ENCODE peak calls at places on chromosomes 12 and 14, in six cellular contexts. I is choroid plexus epithelial cell, Z is IMR-90, P is left lung, W is left ventricle myocardium inferior, C is fibroblast of the aortic adventitia. M is an unnamed sample.

GRCh38 chr12:57657744-57658143 is 24.7 kb upstream of the B4GALNT1 start:
- DNase-seq in I (peak), Z (peak), P (no peak), W (no peak), C (peak), M (no peak)

GRCh38 chr12:107450541-107450940 is 235.1 kb upstream of the PWP1 start:
- DNase-seq in I (no peak), Z (no peak), P (no peak), W (no peak), C (no peak), M (no peak)

GRCh38 chr12:1117970-1118563 is 127.0 kb downstream of the ERC1 start:
- DNase-seq in I (peak), Z (peak), P (peak), W (peak), C (peak), M (no peak)

GRCh38 chr14:87494010-87494409 is 499.0 kb downstream of the GALC start:
- DNase-seq in I (no peak), Z (no peak), P (no peak), W (no peak), C (no peak), M (no peak)

GRCh38 chr14:79373451-79373850 is 837.9 kb downstream of the DIO2 start:
- DNase-seq in I (no peak), Z (no peak), P (no peak), W (no peak), C (no peak), M (no peak)

GRCh38 chr12:92570056-92570753 is 132.6 kb upstream of the PLEKHG7 start:
- DNase-seq in I (peak), Z (peak), P (no peak), W (no peak), C (peak), M (no peak)

GRCh38 chr14:93733646-93734045 is 54.6 kb downstream of the PRIMA1 start:
- DNase-seq in I (no peak), Z (no peak), P (no peak), W (no peak), C (no peak), M (no peak)

GRCh38 chr12:75437564-75437963 is 43.0 kb upstream of the GLIPR1 start:
- DNase-seq in I (peak), Z (peak), P (no peak), W (no peak), C (peak), M (no peak)

GRCh38 chr12:2963760-2964292 is 4.6 kb downstream of the TEAD4 start:
- DNase-seq in I (peak), Z (peak), P (no peak), W (peak), C (peak), M (no peak)

GRCh38 chr14:61187642-61187905 is 93.6 kb downstream of the TMEM30B start:
- DNase-seq in I (no peak), Z (no peak), P (no peak), W (no peak), C (no peak), M (no peak)

GRCh38 chr14:22047105-22047504 is 373.5 kb upstream of the OR4E1 start:
- DNase-seq in I (peak), Z (no peak), P (no peak), W (no peak), C (no peak), M (no peak)

GRCh38 chr14:99574099-99574880 is 29.7 kb downstream of the CCDC85C start:
- DNase-seq in I (peak), Z (peak), P (peak), W (peak), C (peak), M (no peak)

GRCh38 chr12:5242440-5242839 is 189.5 kb upstream of the NTF3 start:
- DNase-seq in I (no peak), Z (no peak), P (no peak), W (no peak), C (no peak), M (no peak)

GRCh38 chr14:74347096-74347794 is 1.0 kb upstream of the VRTN start:
- DNase-seq in I (no peak), Z (no peak), P (no peak), W (no peak), C (no peak), M (peak)

GRCh38 chr14:100072783-100073346 is 7.6 kb downstream of the EVL start:
- DNase-seq in I (peak), Z (no peak), P (peak), W (no peak), C (no peak), M (peak)

GRCh38 chr12:87967871-87968270 is 61.3 kb downstream of the C12orf50 start:
- DNase-seq in I (peak), Z (no peak), P (no peak), W (no peak), C (no peak), M (no peak)

GRCh38 chr12:98823012-98823411 is 177.9 kb downstream of the APAF1 start:
- DNase-seq in I (no peak), Z (no peak), P (no peak), W (no peak), C (no peak), M (no peak)

GRCh38 chr12:114625294-114625851 is 58.6 kb downstream of the TBX3 start:
- DNase-seq in I (peak), Z (peak), P (no peak), W (no peak), C (peak), M (no peak)

GRCh38 chr14:76957224-76957881 is 71.2 kb downstream of the IRF2BPL start:
- DNase-seq in I (no peak), Z (no peak), P (no peak), W (no peak), C (no peak), M (no peak)

GRCh38 chr14:25472700-25473099 is 422.8 kb upstream of the STXBP6 start:
- DNase-seq in I (no peak), Z (no peak), P (no peak), W (no peak), C (no peak), M (no peak)

GRCh38 chr14:56243110-56243509 is 124.9 kb downstream of the PELI2 start:
- DNase-seq in I (peak), Z (no peak), P (no peak), W (no peak), C (no peak), M (no peak)

GRCh38 chr14:75982724-75983358 is 1.0 kb upstream of the TGFB3 start:
- DNase-seq in I (peak), Z (peak), P (peak), W (peak), C (peak), M (peak)

GRCh38 chr12:6823161-6824084 is 1.8 kb downstream of the GPR162 start:
- DNase-seq in I (no peak), Z (no peak), P (no peak), W (no peak), C (no peak), M (no peak)

DNA sequence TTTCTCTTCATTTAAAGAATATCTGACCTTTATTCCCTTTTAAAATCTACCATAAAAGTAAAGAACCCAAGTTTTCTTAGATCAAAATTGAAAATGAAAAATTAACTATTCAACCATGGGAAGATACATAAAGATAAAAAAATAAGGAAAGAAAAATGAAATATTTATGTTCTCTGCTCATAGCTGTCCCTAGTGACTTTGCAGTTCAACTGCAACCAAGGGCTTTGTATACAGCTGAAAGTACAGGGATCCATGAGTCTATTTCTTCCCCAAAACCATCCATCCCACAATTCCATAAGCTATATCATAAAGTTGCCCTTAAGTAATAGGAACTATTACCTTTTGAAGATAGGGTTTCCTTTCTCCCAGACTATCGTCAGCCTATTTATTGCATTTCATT is 113.1 kb downstream of the ITPR2 start:
- DNase-seq in I (peak), Z (no peak), P (no peak), W (no peak), C (no peak), M (no peak)
- TF ChIP-seq CTCF in I (peak), Z (peak), P (no peak), W (no peak), C (peak), M (no peak)

GRCh38 chr12:109716092-109716479 is 2.5 kb downstream of the FAM222A start:
- DNase-seq in I (no peak), Z (no peak), P (no peak), W (no peak), C (no peak), M (no peak)
- H3K4me3 ChIP-seq in I (no peak), Z (no peak), P (no peak), W (peak), C (no peak), M (no peak)

DNA sequence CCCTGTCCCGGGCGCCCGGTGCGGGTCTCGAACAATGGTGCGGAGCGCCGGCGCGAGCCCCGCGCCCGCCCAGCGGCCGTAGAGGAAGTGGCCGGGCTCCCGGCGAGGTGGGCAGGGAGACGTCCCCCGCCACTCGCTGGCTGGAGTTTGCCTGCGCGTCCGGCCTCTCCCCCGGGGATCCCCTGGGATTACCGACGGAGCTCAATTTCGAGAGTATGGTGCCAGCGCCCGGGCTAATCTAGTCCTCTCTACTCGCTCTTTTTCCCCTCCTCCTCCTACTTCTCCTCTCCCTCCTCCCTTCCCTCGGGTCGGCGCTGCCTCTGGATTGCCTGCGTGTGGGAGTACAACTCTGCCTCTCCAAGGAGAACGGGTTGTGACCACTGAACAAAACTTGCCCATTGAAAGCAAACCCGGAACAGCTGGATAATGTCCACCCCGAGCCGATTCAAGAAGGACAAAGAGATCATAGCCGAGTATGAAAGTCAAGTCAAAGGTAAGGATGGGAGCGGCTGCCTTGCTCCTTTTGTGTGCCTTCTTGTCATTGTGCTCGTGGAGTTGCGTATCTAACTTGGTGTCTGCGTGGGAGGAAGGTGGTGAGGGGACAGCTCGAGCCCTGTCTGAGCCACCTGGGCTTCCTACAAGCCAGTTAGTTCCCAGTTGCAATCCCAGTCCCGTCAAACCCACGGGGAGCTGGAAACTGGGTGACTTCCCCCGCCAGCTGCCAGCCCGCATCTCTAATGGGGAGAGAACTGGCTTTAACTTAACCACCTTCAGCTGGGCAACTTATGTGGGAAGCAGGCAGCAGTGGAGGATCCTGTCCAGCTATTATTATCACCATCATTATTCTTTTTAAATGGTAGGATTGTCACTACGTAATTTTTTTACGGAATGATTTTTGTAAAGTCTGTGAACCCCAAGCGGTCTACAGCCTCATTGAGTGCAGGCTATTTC is at the start of gene SRGAP1:
- DNase-seq in I (peak), Z (peak), P (peak), W (peak), C (peak), M (peak)
- TF ChIP-seq CTCF in I (peak), Z (peak), P (no peak), W (no peak), C (peak), M (no peak)

GRCh38 chr12:54217309-54217661 is 28.5 kb upstream of the SMUG1 start:
- DNase-seq in I (no peak), Z (no peak), P (no peak), W (no peak), C (no peak), M (no peak)
- H3K4me3 ChIP-seq in I (peak), Z (peak), P (no peak), W (peak), C (peak), M (peak)

DNA sequence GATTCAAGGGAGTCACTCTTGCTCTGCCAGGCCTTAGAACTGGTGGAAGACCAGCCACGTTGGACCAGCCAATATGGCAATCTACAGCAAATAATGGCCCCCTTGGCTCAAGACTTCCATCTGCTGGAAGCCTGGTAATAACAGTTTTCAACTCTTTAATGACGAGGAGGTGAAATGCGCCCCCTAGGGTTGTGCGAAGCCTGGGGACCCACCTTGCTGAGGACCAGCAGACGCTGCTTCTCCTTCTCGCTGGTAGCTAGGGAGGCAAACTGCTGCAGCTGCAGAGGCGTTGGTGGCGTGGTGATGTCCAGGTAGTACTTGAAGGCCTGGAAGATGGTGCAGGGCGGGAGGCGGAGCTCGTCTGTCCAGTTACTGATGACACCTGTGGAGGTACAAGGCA is 41.5 kb upstream of the FBXO21 start:
- DNase-seq in I (no peak), Z (no peak), P (no peak), W (no peak), C (no peak), M (no peak)
- TF ChIP-seq CTCF in I (no peak), Z (no peak), P (no peak), W (no peak), C (no peak), M (no peak)

GRCh38 chr14:35512765-35513164 is 21.2 kb upstream of the INSM2 start:
- DNase-seq in I (no peak), Z (no peak), P (no peak), W (no peak), C (no peak), M (no peak)
- H3K4me3 ChIP-seq in I (no peak), Z (no peak), P (no peak), W (no peak), C (no peak), M (no peak)